ENCODE peak calls at places on chromosome 1, in five cellular contexts. One of them, this sample, is unnamed.

GRCh38 chr1:167612583-167612982 is 17.4 kb upstream of the RCSD1 start:
- DNase-seq in cardiac fibroblast: no peak
- DNase-seq in head of caudate nucleus: no peak
- DNase-seq in AG08395: no peak
- DNase-seq in left cardiac atrium: no peak
- DNase-seq in this sample: no peak

GRCh38 chr1:29785137-29785527 is 548.8 kb downstream of the PTPRU start:
- DNase-seq in AG08395: no peak
- DNase-seq in left cardiac atrium: no peak
- DNase-seq in head of caudate nucleus: no peak
- DNase-seq in cardiac fibroblast: no peak
- DNase-seq in this sample: no peak

GRCh38 chr1:228226956-228227791 is 19.3 kb downstream of the OBSCN start:
- DNase-seq in head of caudate nucleus: no peak
- DNase-seq in left cardiac atrium: no peak
- DNase-seq in cardiac fibroblast: peak; percentile 21
- DNase-seq in AG08395: no peak
- DNase-seq in this sample: no peak

GRCh38 chr1:222852326-222852725 is 37.5 kb downstream of the DISP1 start:
- DNase-seq in AG08395: no peak
- DNase-seq in cardiac fibroblast: peak; percentile 65
- DNase-seq in head of caudate nucleus: no peak
- DNase-seq in left cardiac atrium: no peak
- DNase-seq in this sample: no peak

GRCh38 chr1:57411262-57411661 is 12.6 kb downstream of the DAB1 start:
- DNase-seq in left cardiac atrium: peak; percentile 25
- DNase-seq in AG08395: peak; percentile 52
- DNase-seq in head of caudate nucleus: no peak
- DNase-seq in cardiac fibroblast: peak; percentile 2
- DNase-seq in this sample: no peak

GRCh38 chr1:161350666-161351065 is 17.0 kb downstream of the CFAP126 start:
- DNase-seq in cardiac fibroblast: no peak
- DNase-seq in head of caudate nucleus: no peak
- DNase-seq in left cardiac atrium: no peak
- DNase-seq in AG08395: no peak
- DNase-seq in this sample: no peak

GRCh38 chr1:53729536-53730485 is 9.2 kb downstream of the GLIS1 start:
- DNase-seq in AG08395: no peak
- DNase-seq in cardiac fibroblast: no peak
- DNase-seq in left cardiac atrium: no peak
- DNase-seq in head of caudate nucleus: no peak
- DNase-seq in this sample: no peak

GRCh38 chr1:21234779-21235178 is 55.5 kb downstream of the ECE1 start:
- DNase-seq in AG08395: peak; percentile 51
- DNase-seq in cardiac fibroblast: peak; percentile 56
- DNase-seq in head of caudate nucleus: no peak
- DNase-seq in left cardiac atrium: no peak
- DNase-seq in this sample: no peak

GRCh38 chr1:9845914-9846313 is 22.1 kb upstream of the CLSTN1 start:
- DNase-seq in head of caudate nucleus: no peak
- DNase-seq in cardiac fibroblast: no peak
- DNase-seq in AG08395: no peak
- DNase-seq in left cardiac atrium: no peak
- DNase-seq in this sample: no peak

GRCh38 chr1:226674892-226675719 is 64.0 kb downstream of the ITPKB start:
- DNase-seq in left cardiac atrium: peak; percentile 59
- DNase-seq in cardiac fibroblast: no peak
- DNase-seq in head of caudate nucleus: peak; percentile 62
- DNase-seq in AG08395: no peak
- DNase-seq in this sample: peak; percentile 72

This sample was measured in CD4-positive, alpha-beta T cell.